ENCODE peak calls at places on chromosome 18, in nine cellular contexts. Z is endothelial cell of umbilical vein, D is A549, W is heart right ventricle, Q is SJSA1, O is neural progenitor cell, S is tibial artery, M is GM23338, L is brain microvascular endothelial cell. F is an unnamed sample.
A peak's percentile ranks its signal among the peaks of the same experiment; 100 is the strongest.

GRCh38 chr18:3508576-3509559 is 58.9 kb downstream of the TGIF1 start:
- DNase-seq in W (no peak), M (peak; percentile 56), Z (no peak), D (no peak), S (no peak), O (peak; percentile 41), Q (no peak), L (no peak), F (no peak)

GRCh38 chr18:58468191-58468590 is 160.7 kb downstream of the ALPK2 start:
- DNase-seq in M (no peak), L (no peak), D (no peak), O (no peak), Q (no peak), S (no peak), W (no peak), Z (no peak), F (no peak)

GRCh38 chr18:11849279-11849678 is 1.9 kb upstream of the CHMP1B start:
- DNase-seq in Q (no peak), W (no peak), D (no peak), M (no peak), Z (no peak), O (no peak), L (no peak), S (no peak), F (no peak)

GRCh38 chr18:54606835-54607212 is 15.8 kb downstream of the DYNAP start:
- DNase-seq in O (no peak), M (peak; percentile 36), W (no peak), D (no peak), Q (no peak), Z (no peak), L (no peak), S (no peak), F (no peak)

GRCh38 chr18:58512161-58512581 is 116.7 kb downstream of the ALPK2 start:
- DNase-seq in D (no peak), S (no peak), L (no peak), Z (no peak), O (peak; percentile 76), Q (no peak), M (peak; percentile 94), W (no peak), F (peak; percentile 33)

GRCh38 chr18:7566244-7566586 is 901 bp upstream of the PTPRM start:
- DNase-seq in L (no peak), O (no peak), D (no peak), M (no peak), W (no peak), Z (no peak), S (no peak), Q (no peak), F (no peak)

GRCh38 chr18:5142859-5143258 is 54.2 kb downstream of the AKAIN1 start:
- DNase-seq in L (no peak), O (no peak), Q (no peak), D (no peak), M (no peak), S (no peak), Z (no peak), W (no peak), F (no peak)

GRCh38 chr18:48800877-48801727 is 149.7 kb downstream of the SMAD7 start:
- DNase-seq in D (no peak), M (no peak), S (peak; percentile 70), L (no peak), W (no peak), O (no peak), Q (peak; percentile 35), Z (no peak), F (no peak)

GRCh38 chr18:23422751-23423418 is 30.2 kb upstream of the RIOK3 start:
- DNase-seq in Z (no peak), W (no peak), M (no peak), L (peak; percentile 35), D (peak; percentile 20), Q (no peak), S (no peak), O (no peak), F (no peak)

GRCh38 chr18:78527984-78528383 is 451.6 kb upstream of the SALL3 start:
- DNase-seq in D (no peak), Z (no peak), M (no peak), S (no peak), Q (no peak), W (no peak), L (no peak), O (no peak), F (no peak)

GRCh38 chr18:56433919-56434318 is 204.5 kb downstream of the TXNL1 start:
- DNase-seq in S (no peak), O (no peak), M (peak; percentile 44), Q (no peak), W (no peak), L (no peak), Z (no peak), D (no peak), F (no peak)

GRCh38 chr18:6004683-6005082 is 109.4 kb upstream of the TMEM200C start:
- DNase-seq in Z (no peak), D (no peak), O (no peak), W (no peak), Q (no peak), L (no peak), M (no peak), S (no peak), F (no peak)

GRCh38 chr18:64734063-64734462 is 585.2 kb upstream of the LINC00305 start:
- DNase-seq in W (no peak), Z (no peak), O (no peak), D (no peak), S (no peak), L (no peak), M (no peak), Q (no peak), F (no peak)

DNA sequence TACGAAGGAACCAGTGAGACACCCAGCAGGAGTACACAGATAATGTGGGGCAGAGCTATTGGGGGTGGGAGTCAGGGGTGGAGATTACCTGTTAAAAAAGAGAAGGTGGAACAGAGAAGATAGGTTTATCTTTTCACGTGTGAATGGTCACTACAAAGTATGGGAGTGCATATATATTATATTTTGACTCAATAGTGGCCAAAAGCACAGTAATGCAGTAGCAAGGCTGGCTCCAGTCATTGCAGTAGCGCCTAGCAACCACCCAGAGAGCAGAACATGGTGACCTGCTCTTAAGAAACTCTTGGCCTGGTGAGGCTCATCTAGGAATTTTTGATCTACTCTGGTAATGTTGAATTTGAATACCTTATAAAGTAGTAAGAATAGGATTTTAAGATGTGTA is 1.0 kb downstream of the IMPACT start:
- DNase-seq in O (peak; percentile 13), D (no peak), L (peak; percentile 16), M (peak; percentile 8), Z (peak; percentile 18), Q (no peak), W (no peak), S (no peak), F (peak; percentile 14)
- H3K27ac ChIP-seq in O (no peak overlapping the region), D (peak overlapping the region; percentile 100), L (no peak overlapping the region), M (peak overlapping the region; percentile 98), Z (no peak overlapping the region), Q (no peak overlapping the region), W (peak overlapping the region; percentile 90), S (no peak overlapping the region), F (no peak overlapping the region)

GRCh38 chr18:59565957-59566356 is 131.3 kb downstream of the CCBE1 start:
- DNase-seq in W (no peak), O (no peak), Z (no peak), M (no peak), S (no peak), L (peak; percentile 9), Q (no peak), D (no peak), F (no peak)
- H3K27ac ChIP-seq in W (no peak overlapping the region), O (no peak overlapping the region), Z (no peak overlapping the region), M (no peak overlapping the region), S (no peak overlapping the region), L (no peak overlapping the region), Q (no peak overlapping the region), D (no peak overlapping the region), F (no peak overlapping the region)

DNA sequence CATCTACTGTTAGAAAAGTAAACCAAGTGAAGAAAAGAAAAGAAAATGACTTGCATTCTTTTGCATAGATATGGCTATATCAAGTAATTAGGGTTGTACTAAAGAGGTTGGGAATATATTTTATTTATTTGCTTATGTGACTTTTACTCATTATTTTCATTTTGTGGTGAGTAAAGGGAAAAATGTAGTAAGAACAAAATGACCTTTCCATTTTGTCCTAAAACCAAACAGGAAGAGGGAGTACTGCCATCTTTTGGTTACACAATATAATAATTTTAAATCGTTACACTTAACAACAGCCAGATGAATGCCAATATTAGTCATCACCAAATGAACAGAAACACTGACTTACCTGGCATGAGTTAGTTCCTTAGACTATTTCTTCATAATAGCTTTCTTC is 47.3 kb upstream of the NDUFV2 start:
- DNase-seq in Z (peak; percentile 81), D (peak; percentile 13), M (no peak), L (no peak), S (no peak), Q (no peak), W (no peak), O (no peak), F (peak; percentile 36)
- H3K27ac ChIP-seq in Z (no peak overlapping the region), D (peak overlapping the region; percentile 43), M (no peak overlapping the region), L (no peak overlapping the region), S (no peak overlapping the region), Q (no peak overlapping the region), W (no peak overlapping the region), O (no peak overlapping the region), F (no peak overlapping the region)

GRCh38 chr18:36714476-36714875 is 114.3 kb downstream of the TPGS2 start:
- DNase-seq in Q (no peak), W (no peak), M (peak; percentile 36), S (no peak), D (no peak), L (no peak), Z (no peak), O (no peak), F (no peak)

GRCh38 chr18:36711813-36712444 is 116.9 kb downstream of the TPGS2 start:
- DNase-seq in S (no peak), D (peak; percentile 1), M (no peak), O (no peak), Z (no peak), Q (no peak), W (peak; percentile 64), L (peak; percentile 75), F (peak; percentile 37)

GRCh38 chr18:36709315-36709714 is 119.5 kb downstream of the TPGS2 start:
- DNase-seq in M (no peak), W (no peak), D (no peak), L (no peak), Q (no peak), O (no peak), Z (no peak), S (no peak), F (no peak)

GRCh38 chr18:36708366-36708765 is 120.4 kb downstream of the TPGS2 start:
- DNase-seq in Z (no peak), M (no peak), L (no peak), S (no peak), Q (no peak), O (no peak), W (no peak), D (no peak), F (no peak)

DNA sequence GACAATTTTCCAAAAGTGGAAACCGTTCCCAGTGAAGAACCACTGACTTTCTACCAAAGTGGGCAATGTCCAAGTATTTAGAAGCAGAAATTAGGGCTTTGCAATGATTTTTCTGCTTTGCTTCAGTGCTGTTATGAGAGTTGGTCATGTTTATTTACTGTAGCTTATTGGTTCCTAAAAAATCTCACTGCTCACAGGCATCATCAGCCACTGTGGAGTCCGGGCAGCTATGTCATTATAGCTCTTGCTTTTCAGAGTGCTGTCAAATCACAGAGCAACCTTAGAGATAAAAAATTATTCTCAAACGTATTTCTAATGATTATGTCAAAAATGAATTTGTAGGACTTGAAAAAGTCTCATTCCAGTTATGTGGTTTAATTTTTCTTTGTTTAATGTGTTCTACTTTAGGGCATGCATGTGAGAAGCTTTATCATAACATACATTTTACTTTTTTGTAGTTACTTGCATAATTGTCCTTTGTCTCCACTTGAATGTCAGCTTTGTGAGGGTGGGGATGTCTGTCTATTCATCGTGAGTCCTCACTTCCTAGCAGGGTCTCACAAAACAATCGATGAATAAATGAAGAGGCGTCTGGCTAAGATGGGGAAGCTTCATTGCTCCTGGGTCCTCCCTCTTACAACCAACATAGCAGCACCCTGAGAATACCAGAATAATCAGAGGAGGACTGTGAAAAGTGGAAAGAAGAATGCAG is 117.6 kb downstream of the TPGS2 start:
- DNase-seq in L (no peak), D (no peak), M (no peak), Q (no peak), O (no peak), Z (no peak), S (no peak), W (no peak), F (no peak)
- H3K27ac ChIP-seq in L (no peak overlapping the region), D (peak overlapping the region; percentile 31), M (no peak overlapping the region), Q (no peak overlapping the region), O (no peak overlapping the region), Z (no peak overlapping the region), S (no peak overlapping the region), W (no peak overlapping the region), F (no peak overlapping the region)

F was measured in A673.